ENCODE peak calls at places on chromosome 15, in ten cellular contexts. W, X, Q, H, E, P, B, Y, A and C are unnamed samples. For H3K36me3, the result is how much of the 10 kb centered on the place peaks cover.

GRCh38 chr15:73156431-73157191 is 104.3 kb downstream of the NEO1 start:
- DNase-seq in X (no peak), H (no peak), P (no peak), W (no peak), B (no peak), Y (no peak), A (no peak), Q (no peak), E (no peak), C (no peak)

GRCh38 chr15:38647683-38648082 is 83.1 kb upstream of the RASGRP1 start:
- DNase-seq in Q (peak), W (peak), P (no peak), H (no peak), E (no peak), A (peak), B (no peak), X (no peak), Y (no peak), C (no peak)

GRCh38 chr15:66477011-66477410 is 20.6 kb downstream of the SNAPC5 start:
- DNase-seq in W (no peak), Y (no peak), H (no peak), X (no peak), A (no peak), E (no peak), B (no peak), Q (no peak), P (no peak), C (no peak)

GRCh38 chr15:55106155-55106554 is 90.6 kb downstream of the RSL24D1 start:
- DNase-seq in P (no peak), Q (peak), B (no peak), E (no peak), H (no peak), W (no peak), Y (no peak), X (no peak), A (no peak), C (no peak)

GRCh38 chr15:73962409-73962808 is 29.7 kb downstream of the STOML1 start:
- DNase-seq in E (no peak), B (no peak), A (no peak), P (no peak), H (no peak), W (no peak), Q (peak), Y (no peak), X (no peak), C (no peak)

GRCh38 chr15:55909036-55909811 is 84.2 kb downstream of the NEDD4 start:
- DNase-seq in X (no peak), P (no peak), H (no peak), Q (peak), E (no peak), A (peak), Y (no peak), B (no peak), W (no peak), C (no peak)

GRCh38 chr15:33126559-33127290 is 67.8 kb downstream of the FMN1 start:
- DNase-seq in X (peak), W (peak), H (peak), Q (peak), B (no peak), A (peak), P (peak), Y (peak), E (peak), C (peak)

GRCh38 chr15:74826372-74826819 is at the start of gene CPLX3:
- DNase-seq in E (no peak), Y (no peak), H (no peak), P (no peak), B (no peak), Q (peak), W (no peak), A (no peak), X (no peak), C (no peak)

GRCh38 chr15:39497759-39498565 is 82.9 kb upstream of the THBS1 start:
- DNase-seq in H (no peak), B (no peak), Y (no peak), E (no peak), P (no peak), A (no peak), W (no peak), X (no peak), Q (peak), C (no peak)

GRCh38 chr15:78212546-78213424 is 21.6 kb downstream of the ACSBG1 start:
- DNase-seq in E (no peak), X (no peak), H (peak), B (no peak), P (no peak), W (peak), Y (no peak), Q (peak), A (peak), C (no peak)

GRCh38 chr15:92224843-92225242 is 168.8 kb upstream of the ST8SIA2 start:
- DNase-seq in W (no peak), Q (no peak), E (no peak), X (no peak), B (no peak), P (no peak), A (no peak), Y (no peak), H (no peak), C (no peak)

GRCh38 chr15:80778621-80778963 is 578 bp upstream of the CEMIP start:
- DNase-seq in X (no peak), E (no peak), P (no peak), Y (no peak), H (no peak), B (no peak), A (no peak), W (no peak), Q (no peak), C (no peak)

GRCh38 chr15:51302480-51302879 is 35.9 kb downstream of the CYP19A1 start:
- DNase-seq in X (no peak), W (no peak), H (no peak), Q (no peak), A (no peak), P (no peak), B (no peak), E (no peak), Y (no peak), C (no peak)

GRCh38 chr15:35696767-35697231 is 150.8 kb upstream of the DPH6 start:
- DNase-seq in P (no peak), E (no peak), X (no peak), Q (peak), W (peak), A (peak), H (no peak), B (no peak), Y (no peak), C (no peak)

GRCh38 chr15:22866066-22866465 is 27.6 kb downstream of the NIPA2 start:
- DNase-seq in Y (no peak), H (no peak), E (no peak), W (no peak), Q (no peak), A (peak), P (no peak), X (no peak), B (no peak), C (no peak)

GRCh38 chr15:51267047-51267713 is 71.2 kb downstream of the CYP19A1 start:
- DNase-seq in X (no peak), E (no peak), A (no peak), P (no peak), W (no peak), B (no peak), H (peak), Q (peak), Y (no peak), C (no peak)

GRCh38 chr15:64851503-64851840 is 9.8 kb downstream of the PLEKHO2 start:
- DNase-seq in W (peak), X (peak), B (no peak), E (no peak), Y (no peak), P (no peak), A (peak), H (peak), Q (peak), C (no peak)

GRCh38 chr15:78265752-78266224 is 1.4 kb downstream of the DNAJA4 start:
- DNase-seq in Q (peak), P (no peak), E (no peak), Y (no peak), A (peak), B (no peak), H (no peak), X (no peak), W (no peak), C (no peak)

GRCh38 chr15:94238539-94239118 is 7.3 kb downstream of the MCTP2 start:
- DNase-seq in Y (no peak), B (peak), H (no peak), A (no peak), W (no peak), X (no peak), P (no peak), E (peak), Q (no peak), C (no peak)

GRCh38 chr15:61530769-61531168 is 301.7 kb upstream of the RORA start:
- DNase-seq in Q (no peak), W (peak), A (no peak), X (no peak), Y (no peak), B (no peak), P (no peak), H (no peak), E (no peak), C (no peak)

GRCh38 chr15:85837011-85837433 is 42.3 kb upstream of the KLHL25 start:
- DNase-seq in H (no peak), E (no peak), P (peak), Y (no peak), B (no peak), A (no peak), Q (no peak), X (no peak), W (no peak), C (no peak)

GRCh38 chr15:85380860-85381535 is 595 bp downstream of the AKAP13 start:
- DNase-seq in Y (peak), A (no peak), E (peak), B (peak), H (peak), X (peak), P (peak), Q (peak), W (no peak), C (peak)

DNA sequence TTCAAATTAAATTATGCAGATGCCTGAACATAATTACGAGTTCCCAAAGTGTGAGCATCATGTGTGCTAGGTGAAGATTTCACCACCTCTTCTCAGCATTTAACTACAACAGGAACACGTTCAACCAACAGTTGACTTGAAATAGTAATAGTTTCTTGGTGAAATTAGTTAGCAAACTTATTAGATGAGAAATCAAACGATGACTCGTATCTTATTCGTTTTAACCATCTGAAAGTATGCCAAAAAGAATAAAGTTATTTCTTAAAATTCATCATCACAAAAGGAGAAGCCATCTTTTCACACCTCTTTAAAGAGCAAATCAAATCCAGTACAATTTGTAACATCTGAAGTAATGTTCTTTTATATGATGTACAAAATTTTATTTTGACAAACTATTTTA is 2.3 kb downstream of the BNC1 start:
- DNase-seq in H (no peak), Q (peak), Y (no peak), W (no peak), E (no peak), B (no peak), A (no peak), P (no peak), X (no peak), C (no peak)
- H3K4me3 ChIP-seq in H (no peak), Q (peak), Y (no peak), W (no peak), E (no peak), B (no peak), A (no peak), P (no peak), X (no peak), C (no peak)

GRCh38 chr15:89860446-89860845 is 33.3 kb downstream of the AP3S2 start:
- DNase-seq in H (no peak), A (no peak), Q (no peak), W (no peak), Y (no peak), E (no peak), X (no peak), B (no peak), P (no peak), C (no peak)

GRCh38 chr15:89855948-89856347 is 37.8 kb downstream of the AP3S2 start:
- DNase-seq in Q (no peak), P (no peak), W (no peak), B (no peak), X (no peak), E (no peak), H (no peak), Y (no peak), A (no peak), C (no peak)

GRCh38 chr15:89860851-89861360 is 32.9 kb downstream of the AP3S2 start:
- DNase-seq in W (no peak), Q (no peak), Y (no peak), E (no peak), X (no peak), B (no peak), A (no peak), H (no peak), P (no peak), C (no peak)

GRCh38 chr15:89857673-89858072 is 36.1 kb downstream of the AP3S2 start:
- DNase-seq in X (no peak), Q (no peak), E (no peak), H (no peak), P (no peak), B (no peak), Y (no peak), W (no peak), A (no peak), C (no peak)

DNA sequence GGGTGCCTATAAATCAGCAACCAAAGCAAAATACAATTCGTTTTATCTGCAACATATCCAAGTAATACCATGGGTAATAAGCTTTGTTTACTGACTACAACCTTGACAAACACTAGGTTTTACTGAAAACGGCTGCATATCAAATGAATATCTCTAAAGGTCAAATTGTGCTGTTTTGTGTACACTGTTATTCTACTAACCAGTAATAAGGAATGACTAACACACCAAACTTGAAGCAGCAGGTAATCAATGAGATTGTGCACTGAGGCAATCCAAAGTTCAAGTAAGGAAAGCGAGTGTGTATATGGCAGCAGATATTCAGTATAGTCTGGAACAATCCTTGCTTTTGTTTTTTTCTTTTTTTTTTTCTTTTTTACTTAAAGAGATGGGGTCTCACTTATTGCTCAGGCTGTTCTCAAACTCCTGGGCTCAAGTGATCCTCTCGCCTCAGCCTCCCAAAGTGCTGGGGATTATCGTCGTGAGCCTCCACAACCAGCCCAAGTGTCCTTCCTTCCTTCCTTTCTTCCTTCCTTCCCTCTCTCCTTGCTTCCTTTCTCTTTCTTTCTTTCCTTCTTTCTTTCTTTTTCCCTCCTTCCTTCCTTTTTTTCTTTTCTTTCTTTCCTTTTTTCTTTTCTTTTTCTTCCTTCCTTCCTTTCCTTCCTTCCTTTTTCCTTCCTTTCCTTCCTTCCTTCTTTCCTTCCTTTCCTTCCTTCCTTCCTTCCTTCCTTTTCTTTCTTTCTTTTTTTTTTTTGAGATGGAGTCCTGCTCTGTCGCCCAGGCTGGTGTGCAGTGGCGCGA is 34.9 kb downstream of the AP3S2 start:
- DNase-seq in A (no peak), X (no peak), Y (peak), E (no peak), H (no peak), P (no peak), W (no peak), Q (no peak), B (no peak), C (no peak)
- H3K36me3 ChIP-seq in A (under half), X (under half), Y (under half), E (half or more), H (under half), P (under half), W (under half), Q (under half), B (under half), C (under half)

GRCh38 chr15:99306694-99307338 is 55.5 kb downstream of the LRRC28 start:
- DNase-seq in A (peak), H (no peak), P (no peak), B (no peak), Q (no peak), Y (peak), W (no peak), X (no peak), E (no peak), C (no peak)
- H3K4me3 ChIP-seq in A (no peak), H (peak), P (no peak), B (no peak), Q (no peak), Y (peak), W (no peak), X (no peak), E (no peak), C (no peak)

DNA sequence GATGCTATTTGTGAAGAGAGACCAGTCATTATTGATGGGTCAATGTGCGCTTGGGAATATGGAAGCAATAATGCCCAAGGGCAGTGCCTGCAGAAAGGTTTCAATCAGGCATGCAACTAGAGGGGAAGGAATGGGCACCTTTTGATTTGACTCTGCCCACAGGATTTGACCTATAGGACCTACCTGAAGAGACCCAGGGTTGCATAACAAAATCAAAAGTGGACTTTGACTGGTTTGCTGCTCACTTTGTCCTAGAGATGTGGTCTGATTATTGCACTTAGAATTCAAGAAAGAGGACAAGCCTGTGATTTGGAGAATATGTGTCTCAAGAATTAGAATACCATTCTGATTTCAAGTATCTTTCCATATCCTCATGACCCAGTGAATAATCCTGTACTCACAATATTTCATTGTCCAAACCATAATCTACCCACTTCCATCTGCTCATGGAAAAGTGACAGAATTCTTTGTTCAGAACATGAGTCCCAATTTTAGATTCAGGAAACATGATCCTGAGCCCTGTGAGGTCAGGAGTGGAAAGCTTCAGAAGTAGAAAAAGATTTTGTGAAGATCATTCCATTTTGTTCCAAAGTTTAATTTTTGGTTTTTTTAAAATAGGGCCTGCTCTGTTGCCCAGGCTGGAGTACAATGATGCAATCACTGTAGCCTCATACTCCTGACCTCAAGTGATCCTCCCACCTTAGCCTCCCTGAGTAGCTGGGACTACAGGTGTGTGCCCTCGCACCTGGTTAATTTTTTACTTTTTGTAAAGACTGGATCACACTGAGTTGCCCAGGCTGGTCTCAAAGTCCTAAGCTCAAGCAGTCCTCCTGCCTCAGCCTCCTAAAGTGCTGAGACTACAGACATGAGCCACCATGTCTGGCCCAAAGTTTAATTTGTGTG is 151.3 kb upstream of the NR2E3 start:
- DNase-seq in X (no peak), Y (no peak), H (no peak), B (no peak), W (no peak), A (no peak), Q (no peak), E (no peak), P (no peak), C (no peak)
- H3K36me3 ChIP-seq in X (under half), Y (under half), H (under half), B (under half), W (under half), A (under half), Q (under half), E (under half), P (under half), C (under half)

GRCh38 chr15:48962662-48963523 is 826 bp downstream of the SHC4 start:
- DNase-seq in A (peak), H (peak), B (no peak), X (no peak), P (no peak), E (no peak), Q (peak), W (peak), Y (no peak), C (no peak)
- H3K4me3 ChIP-seq in A (peak), H (peak), B (peak), X (peak), P (peak), E (no peak), Q (peak), W (peak), Y (peak), C (peak)

GRCh38 chr15:49137861-49138260 is 17.5 kb downstream of the COPS2 start:
- DNase-seq in P (no peak), X (no peak), Q (peak), W (no peak), A (peak), E (no peak), B (no peak), Y (no peak), H (no peak), C (no peak)
- H3K36me3 ChIP-seq in P (under half), X (under half), Q (under half), W (under half), A (under half), E (half or more), B (under half), Y (half or more), H (under half), C (under half)